ENCODE peak calls at places on chromosomes 2 and 18, in six cellular contexts. U is A549; E is CD4-positive, alpha-beta T cell; I is T-helper 17 cell; G is cerebellar cortex; T is stimulated activated CD8-positive, alpha-beta memory T cell treated with anti-CD3 and anti-CD28 coated beads, Interleukin-4, amount 100 ng/mL, for 48 hours. F is an unnamed sample.

GRCh38 chr2:219274392-219274921 is 4.7 kb upstream of the DNAJB2 start:
- DNase-seq in U (peak; percentile 93), I (no peak), T (no peak), G (no peak), E (no peak), F (no peak)

GRCh38 chr18:76246579-76246978 is 248.5 kb downstream of the ZNF516 start:
- DNase-seq in U (no peak), G (no peak), T (no peak), E (no peak), I (no peak), F (no peak)

GRCh38 chr2:234427081-234428058 is 69.5 kb downstream of the ARL4C start:
- DNase-seq in I (peak; percentile 30), G (peak; percentile 74), E (no peak), T (no peak), U (peak; percentile 70), F (no peak)

GRCh38 chr2:17166506-17166905 is 351.7 kb downstream of the RAD51AP2 start:
- DNase-seq in E (no peak), T (no peak), I (no peak), G (peak; percentile 73), U (no peak), F (no peak)

GRCh38 chr2:17309741-17310339 is 208.4 kb downstream of the RAD51AP2 start:
- DNase-seq in G (peak; percentile 72), I (no peak), T (peak; percentile 22), U (peak; percentile 81), E (no peak), F (no peak)

GRCh38 chr2:88950010-88950409 is 258.5 kb downstream of the RPIA start:
- DNase-seq in E (no peak), G (no peak), U (peak; percentile 29), I (no peak), T (no peak), F (no peak)

GRCh38 chr2:174779361-174779928 is 15.2 kb upstream of the CHRNA1 start:
- DNase-seq in U (no peak), I (no peak), T (no peak), G (no peak), E (no peak), F (no peak)

GRCh38 chr2:219569635-219570034 is 1.7 kb downstream of the OBSL1 start:
- DNase-seq in E (no peak), T (no peak), G (no peak), I (no peak), U (no peak), F (no peak)

GRCh38 chr2:237791977-237792727 is 6.4 kb upstream of the RBM44 start:
- DNase-seq in T (no peak), G (peak; percentile 5), E (no peak), U (peak; percentile 13), I (no peak), F (no peak)

GRCh38 chr2:170324640-170325046 is 146.7 kb downstream of the MYO3B start:
- DNase-seq in U (peak; percentile 54), E (peak; percentile 1), G (peak; percentile 69), T (peak; percentile 28), I (no peak), F (peak; percentile 13)

GRCh38 chr2:96144481-96145027 is 686 bp downstream of the DUSP2 start:
- DNase-seq in G (no peak), E (peak; percentile 39), I (no peak), T (peak; percentile 68), U (no peak), F (no peak)

GRCh38 chr2:23449831-23450331 is 64.9 kb downstream of the KLHL29 start:
- DNase-seq in E (no peak), U (no peak), I (no peak), G (no peak), T (peak; percentile 7), F (no peak)

GRCh38 chr2:36404754-36405153 is 49.2 kb downstream of the CRIM1 start:
- DNase-seq in I (no peak), E (no peak), U (no peak), G (no peak), T (no peak), F (no peak)

GRCh38 chr2:171390941-171391516 is 42.8 kb downstream of the METTL8 start:
- DNase-seq in G (no peak), E (no peak), T (peak; percentile 34), U (peak; percentile 31), I (no peak), F (no peak)

GRCh38 chr18:9025104-9025838 is 77.2 kb upstream of the NDUFV2 start:
- DNase-seq in E (no peak), I (no peak), U (peak; percentile 13), T (no peak), G (no peak), F (no peak)

GRCh38 chr2:14722919-14723559 is 90.5 kb downstream of the LRATD1 start:
- DNase-seq in U (no peak), G (no peak), I (no peak), T (no peak), E (no peak), F (no peak)

GRCh38 chr2:66675596-66675995 is 240.7 kb downstream of the MEIS1 start:
- DNase-seq in G (no peak), E (no peak), U (no peak), T (no peak), I (no peak), F (no peak)

GRCh38 chr18:58512648-58513338 is 116.1 kb downstream of the ALPK2 start:
- DNase-seq in I (no peak), U (no peak), E (no peak), T (no peak), G (no peak), F (no peak)

GRCh38 chr2:152497481-152498052 is 162.6 kb downstream of the FMNL2 start:
- DNase-seq in E (no peak), U (no peak), G (peak; percentile 83), T (no peak), I (no peak), F (peak; percentile 59)

GRCh38 chr2:84519332-84519957 is 3.1 kb downstream of the DNAH6 start:
- DNase-seq in I (no peak), E (no peak), T (no peak), U (no peak), G (no peak), F (no peak)

GRCh38 chr2:54665436-54665856 is 58.0 kb upstream of the EML6 start:
- DNase-seq in U (peak; percentile 73), G (peak; percentile 57), E (no peak), I (no peak), T (peak; percentile 56), F (no peak)

GRCh38 chr2:185644828-185645227 is 93.8 kb upstream of the FSIP2 start:
- DNase-seq in I (no peak), T (no peak), U (no peak), E (no peak), G (no peak), F (no peak)

GRCh38 chr2:1538663-1539062 is 125.4 kb downstream of the TPO start:
- DNase-seq in U (peak; percentile 71), T (peak; percentile 34), I (no peak), G (no peak), E (no peak), F (no peak)

GRCh38 chr2:109238580-109238979 is 109.6 kb downstream of the SH3RF3 start:
- DNase-seq in G (no peak), E (no peak), U (no peak), I (no peak), T (peak; percentile 40), F (peak; percentile 53)

GRCh38 chr2:227473019-227473461 is 1.1 kb downstream of the AGFG1 start:
- DNase-seq in G (no peak), E (no peak), U (peak; percentile 72), I (no peak), T (no peak), F (no peak)

GRCh38 chr18:79367480-79367879 is 28.2 kb upstream of the NFATC1 start:
- DNase-seq in T (no peak), U (no peak), I (no peak), G (no peak), E (no peak), F (no peak)

GRCh38 chr2:149594411-149594810 is 6.8 kb upstream of the MMADHC start:
- DNase-seq in G (no peak), U (no peak), T (no peak), E (no peak), I (no peak), F (no peak)

GRCh38 chr2:8015848-8016580 is 665.8 kb upstream of the ID2 start:
- DNase-seq in I (no peak), G (no peak), E (no peak), T (no peak), U (no peak), F (no peak)

GRCh38 chr2:24883946-24884345 is 36.1 kb downstream of the ADCY3 start:
- DNase-seq in I (no peak), T (no peak), G (peak; percentile 72), U (no peak), E (no peak), F (no peak)

F was measured in dorsolateral prefrontal cortex.